ENCODE peak calls at places on chromosomes 2 and 18, in nine cellular contexts. N is H54; V is MV-4-11; Z is coronary artery; F is Right ventricle myocardium superior; B is progenitor cell of endocrine pancreas; P is A172; R is activated T-cell treated with anti-CD3 and anti-CD28 coated beads, Interleukin-2, amount 50 U/mL, for 72 hours; C is WTC11. W is an unnamed sample.

GRCh38 chr2:172204309-172204708 is 101.6 kb upstream of the DLX2 start:
- DNase-seq in N (no peak), V (no peak), Z (no peak), F (no peak), B (no peak), P (no peak), R (no peak), C (no peak), W (no peak)

GRCh38 chr18:79933765-79934164 is 17.7 kb downstream of the SLC66A2 start:
- DNase-seq in N (no peak), V (peak), Z (peak), F (no peak), B (no peak), P (no peak), R (no peak), C (peak), W (no peak)

GRCh38 chr18:68796936-68797690 is 767 bp upstream of the CCDC102B start:
- DNase-seq in N (no peak), V (no peak), Z (no peak), F (peak), B (no peak), P (peak), R (no peak), C (no peak), W (no peak)

GRCh38 chr2:155382781-155383180 is 684.3 kb downstream of the KCNJ3 start:
- DNase-seq in N (no peak), V (no peak), Z (no peak), F (no peak), B (no peak), P (no peak), R (no peak), C (no peak), W (no peak)

GRCh38 chr18:76932026-76932819 is 109.9 kb downstream of the ZNF236 start:
- DNase-seq in N (no peak), V (peak), Z (no peak), F (peak), B (no peak), P (no peak), R (no peak), C (no peak), W (no peak)

GRCh38 chr2:9653485-9654271 is 22.9 kb upstream of the YWHAQ start:
- DNase-seq in N (no peak), V (no peak), Z (no peak), F (no peak), B (no peak), P (no peak), R (peak), C (no peak), W (no peak)

GRCh38 chr2:219553168-219553417 is 9.3 kb downstream of the TMEM198 start:
- DNase-seq in N (no peak), V (no peak), Z (no peak), F (no peak), B (no peak), P (no peak), R (no peak), C (no peak), W (no peak)

GRCh38 chr2:241854342-241855244 is 4.1 kb downstream of the PDCD1 start:
- DNase-seq in N (no peak), V (no peak), Z (no peak), F (peak), B (no peak), P (no peak), R (no peak), C (no peak), W (no peak)

GRCh38 chr2:238350150-238350549 is 29.8 kb downstream of the TRAF3IP1 start:
- DNase-seq in N (no peak), V (no peak), Z (no peak), F (no peak), B (no peak), P (no peak), R (no peak), C (no peak), W (no peak)

GRCh38 chr2:46268196-46268595 is 29.0 kb upstream of the EPAS1 start:
- DNase-seq in N (no peak), V (peak), Z (no peak), F (no peak), B (no peak), P (no peak), R (no peak), C (no peak), W (no peak)

GRCh38 chr2:234433201-234433600 is 63.7 kb downstream of the ARL4C start:
- DNase-seq in N (no peak), V (no peak), Z (no peak), F (no peak), B (no peak), P (no peak), R (no peak), C (no peak), W (no peak)

GRCh38 chr2:9311488-9311887 is 104.9 kb downstream of the ASAP2 start:
- DNase-seq in N (peak), V (no peak), Z (peak), F (peak), B (no peak), P (peak), R (no peak), C (no peak), W (no peak)

GRCh38 chr2:231037202-231037730 is at the start of gene C2orf72:
- DNase-seq in N (peak), V (no peak), Z (no peak), F (no peak), B (peak), P (no peak), R (peak), C (peak), W (peak)

GRCh38 chr2:172087780-172088244 is 2.5 kb downstream of the DLX1 start:
- DNase-seq in N (no peak), V (no peak), Z (no peak), F (no peak), B (no peak), P (no peak), R (no peak), C (no peak), W (no peak)

GRCh38 chr2:112293636-112294401 is 18.4 kb downstream of the ZC3H6 start:
- DNase-seq in N (no peak), V (no peak), Z (no peak), F (no peak), B (no peak), P (no peak), R (no peak), C (no peak), W (no peak)

GRCh38 chr2:214753455-214753854 is 56.0 kb downstream of the BARD1 start:
- DNase-seq in N (no peak), V (no peak), Z (no peak), F (no peak), B (no peak), P (no peak), R (no peak), C (no peak), W (no peak)

GRCh38 chr2:19774788-19775156 is 127.0 kb downstream of the TTC32 start:
- DNase-seq in N (no peak), V (no peak), Z (no peak), F (no peak), B (no peak), P (no peak), R (no peak), C (peak), W (no peak)

GRCh38 chr2:227824711-227825110 is 11.1 kb downstream of the CCL20 start:
- DNase-seq in N (no peak), V (no peak), Z (no peak), F (no peak), B (no peak), P (no peak), R (no peak), C (no peak), W (no peak)

GRCh38 chr2:127358044-127358443 is 29.7 kb downstream of the MAP3K2 start:
- DNase-seq in N (no peak), V (no peak), Z (no peak), F (no peak), B (no peak), P (no peak), R (no peak), C (no peak), W (no peak)